ENCODE peak calls at places on chromosomes 2 and 18, in five cellular contexts. I is upper lobe of left lung, C is neural crest cell, Y is coronary artery, M is HFFc6. P is an unnamed sample.

GRCh38 chr2:157874997-157875719 is 972 bp downstream of the ACVR1 start:
- DNase-seq in M (peak), Y (peak), I (no peak), C (no peak), P (no peak)

GRCh38 chr2:212919238-212919637 is 232.2 kb downstream of the IKZF2 start:
- DNase-seq in I (no peak), Y (no peak), M (no peak), C (no peak), P (no peak)

GRCh38 chr2:15177103-15177502 is 384.0 kb downstream of the NBAS start:
- DNase-seq in C (no peak), I (no peak), Y (no peak), M (peak), P (peak)

GRCh38 chr2:144115892-144116291 is 404.0 kb downstream of the ZEB2 start:
- DNase-seq in Y (no peak), M (peak), I (no peak), C (no peak), P (no peak)

GRCh38 chr2:61357681-61358080 is 113.2 kb downstream of the USP34 start:
- DNase-seq in I (no peak), M (no peak), C (no peak), Y (no peak), P (no peak)

GRCh38 chr2:150872919-150873772 is 385.7 kb upstream of the RND3 start:
- DNase-seq in C (no peak), Y (no peak), I (no peak), M (no peak), P (no peak)

GRCh38 chr18:75854174-75854573 is 426.7 kb upstream of the SMIM21 start:
- DNase-seq in Y (no peak), M (no peak), C (peak), I (no peak), P (no peak)

GRCh38 chr2:160145471-160145870 is 54.6 kb downstream of the ITGB6 start:
- DNase-seq in Y (no peak), M (no peak), I (no peak), C (no peak), P (no peak)

GRCh38 chr2:177165731-177166711 is 46.6 kb upstream of the HNRNPA3 start:
- DNase-seq in I (no peak), Y (no peak), C (no peak), M (no peak), P (no peak)

GRCh38 chr2:75327334-75327733 is 128.0 kb upstream of the TACR1 start:
- DNase-seq in Y (no peak), C (no peak), I (no peak), M (no peak), P (no peak)

GRCh38 chr2:218021536-218022071 is 18.8 kb upstream of the TNS1 start:
- DNase-seq in Y (peak), I (no peak), M (no peak), C (no peak), P (no peak)

GRCh38 chr2:30664761-30665358 is 142.4 kb downstream of the CAPN13 start:
- DNase-seq in M (peak), I (peak), Y (no peak), C (no peak), P (no peak)

GRCh38 chr2:25365241-25365640 is 23.5 kb upstream of the DNMT3A start:
- DNase-seq in M (no peak), Y (no peak), I (no peak), C (no peak), P (no peak)

GRCh38 chr2:133726906-133727305 is 158.6 kb upstream of the NCKAP5 start:
- DNase-seq in C (no peak), I (no peak), M (no peak), Y (no peak), P (no peak)

DNA sequence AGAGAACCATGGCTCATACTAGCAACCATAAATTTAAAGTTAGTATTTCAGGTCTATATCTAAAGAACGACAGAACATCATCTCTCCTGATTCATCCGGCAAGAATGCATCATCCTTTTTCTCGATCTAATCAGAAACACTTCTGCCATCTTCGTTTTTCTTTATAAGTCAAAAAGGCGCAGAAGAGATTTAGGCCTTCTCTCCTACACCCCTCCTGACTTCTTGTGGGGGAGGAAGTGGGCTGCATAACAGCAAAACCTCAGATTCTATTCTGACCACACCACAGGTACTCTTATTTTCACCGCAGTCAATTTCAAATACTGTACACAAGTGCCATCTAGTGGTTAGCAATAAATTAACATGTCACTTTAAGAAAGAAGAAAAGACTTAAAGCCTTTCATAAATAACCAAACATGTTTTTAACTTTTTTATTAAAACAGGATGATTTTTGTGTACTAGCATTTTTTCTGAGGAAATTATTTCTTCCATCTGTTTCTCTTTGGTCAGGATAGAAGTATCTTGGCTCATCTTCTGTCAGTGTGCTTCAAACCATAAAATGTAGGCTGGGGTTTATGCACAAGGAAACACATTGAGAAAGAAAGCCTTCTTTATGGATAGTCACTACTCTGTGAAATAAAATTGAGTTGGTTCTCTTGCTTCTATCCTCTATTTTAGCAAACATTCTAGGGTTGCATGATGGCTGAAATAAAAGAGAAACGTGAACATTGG is 48.3 kb upstream of the PIK3C3 start:
- DNase-seq in Y (no peak), I (no peak), C (peak), M (peak), P (no peak)
- TF ChIP-seq CTCF in Y (no peak), I (peak), C (peak), M (peak), P (peak)

GRCh38 chr2:38060206-38060605 is 15.7 kb downstream of the CYP1B1 start:
- DNase-seq in M (no peak), C (no peak), Y (no peak), I (no peak), P (no peak)
- TF ChIP-seq CTCF in M (no peak), C (no peak), Y (no peak), I (no peak), P (no peak)

DNA sequence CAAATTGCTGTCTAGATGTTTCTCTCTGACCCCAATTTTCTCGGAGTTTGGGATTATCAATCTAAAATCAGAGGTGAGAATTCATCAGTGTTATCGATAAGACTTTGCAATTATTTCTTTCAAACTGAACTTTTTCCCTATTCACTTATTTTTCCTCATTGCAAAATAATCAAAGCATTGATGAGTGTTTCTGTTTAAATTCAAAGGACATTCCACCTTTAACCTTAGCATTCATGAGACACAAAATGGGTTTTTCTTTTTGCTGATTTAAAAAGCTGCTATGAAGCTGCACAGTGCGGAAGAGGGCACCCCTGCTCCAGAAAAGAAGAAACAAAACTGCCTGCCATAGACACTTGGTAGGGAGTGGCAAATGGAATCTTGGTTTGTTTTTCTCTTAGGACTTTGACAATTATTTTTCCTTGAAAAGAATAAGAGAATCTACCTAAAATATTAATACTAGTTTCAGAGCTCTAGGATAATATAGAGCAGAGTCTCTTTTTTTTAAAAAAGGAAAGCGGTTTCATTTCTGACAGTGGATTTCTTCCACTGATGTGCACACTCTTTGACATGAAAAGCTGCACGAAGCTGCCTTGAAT is 203.4 kb downstream of the TGIF1 start:
- DNase-seq in Y (no peak), M (no peak), C (no peak), I (no peak), P (no peak)
- TF ChIP-seq CTCF in Y (no peak), M (no peak), C (no peak), I (no peak), P (no peak)

GRCh38 chr2:171615071-171615470 is 72.2 kb upstream of the DYNC1I2 start:
- DNase-seq in M (no peak), I (no peak), Y (no peak), C (no peak), P (no peak)
- TF ChIP-seq CTCF in M (no peak), I (no peak), Y (no peak), C (no peak), P (no peak)